ENCODE peak calls at places on chromosomes 11 and 22, in five cellular contexts. U is PC-3, K is SK-N-SH, S is fibroblast of lung, V is MM.1S. O is an unnamed sample.

GRCh38 chr11:74141274-74141695 is 29.5 kb downstream of the C2CD3 start:
- DNase-seq in K (no peak), S (peak; percentile 83), U (peak; percentile 83), V (no peak), O (no peak)

GRCh38 chr11:118138839-118139420 is 13.7 kb downstream of the SCN4B start:
- DNase-seq in K (no peak), S (no peak), U (no peak), V (no peak), O (no peak)

GRCh38 chr22:43561421-43562178 is 149.8 kb downstream of the MPPED1 start:
- DNase-seq in U (no peak), S (no peak), K (peak; percentile 74), V (no peak), O (no peak)

GRCh38 chr11:66457826-66458225 is 8.9 kb upstream of the PELI3 start:
- DNase-seq in U (no peak), S (no peak), K (no peak), V (no peak), O (no peak)

GRCh38 chr11:28820296-28820989 is 712.3 kb downstream of the METTL15 start:
- DNase-seq in K (no peak), V (no peak), S (peak; percentile 57), U (no peak), O (no peak)

GRCh38 chr11:114072978-114073377 is 13.5 kb downstream of the ZBTB16 start:
- DNase-seq in V (no peak), K (no peak), U (no peak), S (no peak), O (no peak)

GRCh38 chr22:41478891-41479521 is 10.1 kb downstream of the ACO2 start:
- DNase-seq in S (peak; percentile 6), K (no peak), V (no peak), U (no peak), O (no peak)

GRCh38 chr22:21991774-21992173 is 9.2 kb upstream of the TOP3B start:
- DNase-seq in U (no peak), V (no peak), K (no peak), S (no peak), O (no peak)

GRCh38 chr11:89163686-89164085 is 14.0 kb upstream of the TYR start:
- DNase-seq in K (no peak), U (no peak), V (no peak), S (no peak), O (no peak)

GRCh38 chr11:57751676-57752253 is at the start of gene BTBD18:
- DNase-seq in U (peak; percentile 79), S (peak; percentile 43), K (peak; percentile 67), V (no peak), O (peak; percentile 25)

GRCh38 chr11:8247312-8247711 is 16.4 kb downstream of the LMO1 start:
- DNase-seq in K (no peak), S (no peak), U (peak; percentile 52), V (peak; percentile 30), O (peak; percentile 12)

GRCh38 chr11:76376746-76377558 is 4.0 kb downstream of the THAP12 start:
- DNase-seq in U (no peak), V (peak; percentile 26), K (no peak), S (no peak), O (no peak)
- H4K20me1 ChIP-seq in U (peaks cover 47% of the 10 kb centered on the region), V (peaks cover 41% of the 10 kb centered on the region), K (peaks cover 43% of the 10 kb centered on the region), S (no peaks in the 10 kb centered on the region), O (peaks cover 71% of the 10 kb centered on the region)

DNA sequence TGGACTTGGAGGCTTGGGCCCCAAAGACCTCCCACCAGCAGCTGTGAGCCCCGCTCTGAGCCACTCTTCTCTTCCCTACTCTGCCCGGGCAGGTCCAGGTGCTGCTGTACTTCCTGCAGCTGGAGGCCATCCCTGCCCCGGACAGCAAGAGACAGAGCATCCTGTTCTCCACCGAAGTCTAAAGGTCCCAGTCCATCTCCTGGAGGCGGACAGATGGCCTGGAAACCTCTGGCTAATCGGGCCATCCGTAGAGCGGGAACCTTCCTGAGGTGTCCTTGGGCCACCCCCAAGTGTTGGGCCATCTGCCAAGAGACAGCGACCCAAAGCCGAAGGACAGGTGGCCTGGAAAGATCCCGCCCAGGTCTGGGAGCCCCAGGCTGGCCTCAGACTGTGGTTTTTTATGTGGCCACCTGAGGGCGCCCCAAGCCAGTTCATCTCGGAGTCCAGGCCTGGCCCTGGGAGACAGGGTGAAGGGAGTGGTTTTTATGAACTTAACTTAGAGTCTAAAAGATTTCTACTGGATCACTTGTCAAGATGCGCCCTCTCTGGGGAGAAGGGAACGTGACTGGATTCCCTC is 135.1 kb downstream of the BCR start:
- DNase-seq in U (peak; percentile 35), S (peak; percentile 71), V (peak; percentile 27), K (peak; percentile 79), O (peak; percentile 68)
- H4K20me1 ChIP-seq in U (no peaks in the 10 kb centered on the region), S (no peaks in the 10 kb centered on the region), V (no peaks in the 10 kb centered on the region), K (no peaks in the 10 kb centered on the region), O (no peaks in the 10 kb centered on the region)

GRCh38 chr11:117092951-117093590 is 5.2 kb downstream of the SIK3 start:
- DNase-seq in S (no peak), V (no peak), U (no peak), K (no peak), O (no peak)
- H4K20me1 ChIP-seq in S (peaks cover 1% of the 10 kb centered on the region), V (peaks cover 30% of the 10 kb centered on the region), U (peaks cover 65% of the 10 kb centered on the region), K (peaks cover 42% of the 10 kb centered on the region), O (peaks cover 23% of the 10 kb centered on the region)

GRCh38 chr22:23273445-23274145 is 93.3 kb downstream of the BCR start:
- DNase-seq in S (no peak), K (no peak), U (no peak), V (no peak), O (no peak)
- H4K20me1 ChIP-seq in S (no peaks in the 10 kb centered on the region), K (no peaks in the 10 kb centered on the region), U (no peaks in the 10 kb centered on the region), V (no peaks in the 10 kb centered on the region), O (peaks cover 5% of the 10 kb centered on the region)

GRCh38 chr22:36022697-36023096 is 5.9 kb downstream of the RBFOX2 start:
- DNase-seq in U (no peak), K (no peak), V (no peak), S (no peak), O (no peak)
- H4K20me1 ChIP-seq in U (peaks cover 24% of the 10 kb centered on the region), K (peaks cover 64% of the 10 kb centered on the region), V (no peaks in the 10 kb centered on the region), S (no peaks in the 10 kb centered on the region), O (no peaks in the 10 kb centered on the region)

GRCh38 chr22:20083157-20083890 is 3.3 kb downstream of the DGCR8 start:
- DNase-seq in V (no peak), K (no peak), U (no peak), S (no peak), O (no peak)
- H4K20me1 ChIP-seq in V (peaks cover 12% of the 10 kb centered on the region), K (peaks cover 60% of the 10 kb centered on the region), U (peaks cover 40% of the 10 kb centered on the region), S (no peaks in the 10 kb centered on the region), O (peaks cover 73% of the 10 kb centered on the region)

DNA sequence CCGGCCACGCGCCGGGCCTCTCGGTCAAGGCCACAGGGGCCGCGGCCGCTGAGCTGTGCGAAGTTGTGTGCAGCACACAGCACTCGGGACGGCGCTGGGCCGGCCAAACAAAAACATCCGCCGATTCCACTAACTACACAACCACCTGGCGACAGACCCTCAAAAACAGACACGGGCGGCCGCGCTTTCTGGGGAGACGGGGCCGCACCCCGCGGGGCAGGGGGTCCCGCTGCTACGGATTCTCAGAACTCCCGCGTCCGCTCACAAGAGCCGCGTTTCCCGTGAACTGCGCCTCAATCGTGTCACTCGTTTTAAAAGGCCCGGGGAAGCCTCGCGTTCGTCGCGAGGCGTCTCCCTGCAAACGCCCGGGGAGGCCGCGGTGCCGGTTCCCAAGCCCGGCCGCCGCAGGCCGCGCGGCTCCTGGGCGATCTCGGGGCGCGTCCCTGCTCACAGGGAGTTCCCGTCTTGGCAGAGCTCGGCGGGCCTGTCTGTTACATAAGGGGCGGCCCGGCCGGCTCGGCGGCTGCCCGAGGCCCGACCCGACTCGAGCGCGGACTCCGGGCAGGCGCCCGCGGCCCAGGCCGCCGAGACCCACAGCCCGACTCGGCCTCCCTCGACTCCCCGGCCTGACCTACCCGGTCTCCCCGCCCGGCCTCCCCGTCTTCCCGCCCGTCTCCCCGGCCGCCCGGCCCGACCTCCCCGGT is 918 bp downstream of the BRD1 start:
- DNase-seq in S (peak; percentile 55), K (peak; percentile 66), U (no peak), V (peak; percentile 40), O (peak; percentile 47)
- H4K20me1 ChIP-seq in S (peaks cover 2% of the 10 kb centered on the region), K (peaks cover 51% of the 10 kb centered on the region), U (peaks cover 35% of the 10 kb centered on the region), V (peaks cover 40% of the 10 kb centered on the region), O (peaks cover 50% of the 10 kb centered on the region)

DNA sequence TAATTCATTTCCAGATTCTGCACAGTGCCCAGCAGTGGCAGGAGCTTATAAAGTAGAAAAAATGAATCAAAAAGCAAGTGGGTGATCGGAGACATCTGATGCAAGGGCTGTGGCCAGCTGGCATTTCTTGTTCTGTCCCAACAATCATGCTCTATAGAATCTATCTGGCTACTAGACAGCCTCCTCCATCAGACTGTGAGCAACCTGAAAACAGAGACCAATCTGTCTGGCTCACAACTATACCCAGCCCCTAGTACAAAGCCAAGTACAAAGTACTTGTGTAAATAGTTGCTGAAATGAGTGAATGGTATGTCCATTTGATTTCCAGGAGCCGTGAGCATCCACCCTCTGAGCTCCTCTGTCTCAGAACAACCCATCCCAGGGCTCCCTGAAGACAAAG is 11.4 kb downstream of the USH1C start:
- DNase-seq in K (no peak), S (no peak), U (no peak), V (no peak), O (no peak)
- H4K20me1 ChIP-seq in K (no peaks in the 10 kb centered on the region), S (no peaks in the 10 kb centered on the region), U (no peaks in the 10 kb centered on the region), V (no peaks in the 10 kb centered on the region), O (no peaks in the 10 kb centered on the region)

DNA sequence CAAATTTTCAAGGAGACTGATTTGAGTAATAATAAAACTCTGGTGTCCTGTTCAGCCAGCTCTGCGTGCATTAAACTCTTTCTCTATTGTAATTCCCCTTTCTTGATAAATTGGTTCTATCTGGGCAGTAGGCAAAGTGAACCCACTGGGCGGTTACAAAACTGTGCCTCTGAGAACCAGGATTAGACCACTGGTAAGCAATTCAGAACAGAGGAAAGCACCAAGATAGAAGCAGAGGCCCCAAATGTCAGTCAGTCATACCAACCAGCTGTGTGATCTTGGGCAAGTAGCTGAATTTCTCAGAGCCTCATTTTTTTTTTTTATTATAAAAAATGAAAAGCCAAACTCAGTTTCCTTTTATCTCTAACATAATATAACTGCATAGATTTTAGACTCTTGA is 54.9 kb downstream of the TRIM44 start:
- DNase-seq in S (no peak), U (no peak), K (no peak), V (no peak), O (no peak)
- H4K20me1 ChIP-seq in S (no peaks in the 10 kb centered on the region), U (no peaks in the 10 kb centered on the region), K (peaks cover 41% of the 10 kb centered on the region), V (no peaks in the 10 kb centered on the region), O (no peaks in the 10 kb centered on the region)

GRCh38 chr11:62534779-62535545 is 11.6 kb downstream of the AHNAK start:
- DNase-seq in U (no peak), K (no peak), V (no peak), S (no peak), O (no peak)

GRCh38 chr11:62538470-62539237 is 8.0 kb downstream of the AHNAK start:
- DNase-seq in V (peak; percentile 43), K (no peak), S (no peak), U (no peak), O (no peak)

GRCh38 chr11:62536301-62536957 is 10.2 kb downstream of the AHNAK start:
- DNase-seq in V (no peak), S (no peak), K (no peak), U (no peak), O (no peak)

GRCh38 chr11:62539238-62539925 is 7.2 kb downstream of the AHNAK start:
- DNase-seq in U (peak; percentile 97), V (no peak), S (peak; percentile 95), K (peak; percentile 81), O (no peak)

GRCh38 chr11:62535802-62536201 is 10.8 kb downstream of the AHNAK start:
- DNase-seq in V (no peak), K (no peak), U (no peak), S (peak; percentile 46), O (no peak)
- H4K20me1 ChIP-seq in V (no peaks in the 10 kb centered on the region), K (peaks cover 99% of the 10 kb centered on the region), U (peaks cover 49% of the 10 kb centered on the region), S (peaks cover 20% of the 10 kb centered on the region), O (no peaks in the 10 kb centered on the region)

O was measured in DND-41.